ENCODE peak calls at places on chromosomes 16 and 17, in eight cellular contexts. D is upper lobe of right lung, Y is Peyer's patch, L is testis, I is cardiac muscle cell, C is HepG2, F is left ventricle myocardium inferior, M is GM12865. G is an unnamed sample.

GRCh38 chr17:28170771-28171170 is 128.3 kb downstream of the NLK start:
- DNase-seq in D (no peak), Y (no peak), L (no peak), I (no peak), C (no peak), F (no peak), M (no peak), G (no peak)

GRCh38 chr16:66741131-66741900 is 10.1 kb downstream of the DYNC1LI2 start:
- DNase-seq in D (peak; percentile 83), Y (peak; percentile 75), L (peak; percentile 91), I (no peak), C (peak; percentile 20), F (peak; percentile 88), M (no peak), G (peak; percentile 57)

GRCh38 chr16:52805559-52806168 is 247.0 kb downstream of the CHD9NB start:
- DNase-seq in D (no peak), Y (no peak), L (no peak), I (no peak), C (no peak), F (no peak), M (no peak), G (no peak)

GRCh38 chr17:80811181-80812105 is 180.2 kb upstream of the CHMP6 start:
- DNase-seq in D (peak; percentile 36), Y (peak; percentile 31), L (no peak), I (no peak), C (no peak), F (no peak), M (no peak), G (no peak)

GRCh38 chr17:53353919-53354351 is 468.8 kb upstream of the KIF2B start:
- DNase-seq in D (no peak), Y (no peak), L (no peak), I (no peak), C (no peak), F (no peak), M (no peak), G (no peak)

GRCh38 chr16:79915264-79916160 is 315.0 kb upstream of the MAF start:
- DNase-seq in D (no peak), Y (no peak), L (no peak), I (no peak), C (no peak), F (no peak), M (no peak), G (no peak)

GRCh38 chr17:79840204-79840988 is 1.2 kb upstream of the CBX4 start:
- DNase-seq in D (peak; percentile 85), Y (peak; percentile 71), L (peak; percentile 73), I (peak; percentile 44), C (no peak), F (peak; percentile 80), M (peak; percentile 14), G (no peak)

GRCh38 chr17:34626141-34626681 is 46.8 kb downstream of the TMEM132E start:
- DNase-seq in D (no peak), Y (no peak), L (peak; percentile 41), I (no peak), C (no peak), F (no peak), M (no peak), G (no peak)

GRCh38 chr17:75090871-75091854 is 3.4 kb downstream of the SLC16A5 start:
- DNase-seq in D (no peak), Y (peak; percentile 89), L (no peak), I (no peak), C (peak; percentile 78), F (no peak), M (no peak), G (no peak)

GRCh38 chr17:19338031-19338990 is 24.2 kb downstream of the B9D1 start:
- DNase-seq in D (peak; percentile 84), Y (peak; percentile 66), L (peak; percentile 50), I (peak; percentile 61), C (peak; percentile 97), F (peak; percentile 63), M (peak; percentile 81), G (no peak)

GRCh38 chr16:57536306-57537193 is at the start of gene CCDC102A:
- DNase-seq in D (no peak), Y (no peak), L (peak; percentile 31), I (peak; percentile 64), C (no peak), F (peak; percentile 40), M (peak; percentile 66), G (no peak)

GRCh38 chr16:21698169-21699032 is 34.6 kb downstream of the OTOA start:
- DNase-seq in D (no peak), Y (no peak), L (no peak), I (no peak), C (no peak), F (no peak), M (no peak), G (no peak)

GRCh38 chr16:85650864-85651811 is 37.6 kb downstream of the GINS2 start:
- DNase-seq in D (no peak), Y (no peak), L (no peak), I (no peak), C (no peak), F (peak; percentile 47), M (no peak), G (no peak)

GRCh38 chr17:8004899-8005298 is 2.5 kb downstream of the GUCY2D start:
- DNase-seq in D (peak; percentile 59), Y (no peak), L (no peak), I (no peak), C (no peak), F (no peak), M (no peak), G (no peak)

DNA sequence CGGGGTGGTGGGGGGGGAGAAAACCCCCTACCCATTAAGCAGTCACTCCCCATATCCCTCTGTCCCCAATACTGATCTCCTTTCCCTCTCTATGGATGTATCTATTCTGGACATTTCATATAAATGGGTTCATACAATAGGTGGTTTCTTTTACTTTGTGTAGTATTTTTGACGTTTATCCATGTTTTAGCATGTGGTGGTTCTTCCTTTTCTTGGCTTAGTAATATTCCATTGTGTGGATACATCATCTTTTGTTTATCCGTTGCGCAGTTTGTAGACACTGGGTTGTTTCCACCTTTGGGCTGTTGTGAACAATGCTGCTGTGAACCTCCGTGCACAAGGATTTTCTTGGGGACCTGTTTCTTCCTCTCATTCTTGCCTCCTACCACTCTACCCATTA is 12.6 kb downstream of the LDHD start:
- DNase-seq in D (no peak), Y (no peak), L (no peak), I (no peak), C (no peak), F (no peak), M (no peak), G (no peak)
- H3K4me3 ChIP-seq in D (no peak overlapping the region), Y (no peak overlapping the region), L (no peak overlapping the region), I (no peak overlapping the region), C (no peak overlapping the region), F (no peak overlapping the region), M (no peak overlapping the region), G (no peak overlapping the region)

GRCh38 chr16:49179714-49180330 is 101.8 kb downstream of the CBLN1 start:
- DNase-seq in D (no peak), Y (peak; percentile 68), L (no peak), I (no peak), C (no peak), F (no peak), M (no peak), G (no peak)

GRCh38 chr16:49181812-49182211 is 99.8 kb downstream of the CBLN1 start:
- DNase-seq in D (no peak), Y (no peak), L (no peak), I (no peak), C (no peak), F (no peak), M (no peak), G (no peak)

GRCh38 chr16:49189286-49189685 is 92.4 kb downstream of the CBLN1 start:
- DNase-seq in D (no peak), Y (no peak), L (no peak), I (no peak), C (no peak), F (no peak), M (no peak), G (no peak)

GRCh38 chr16:49183911-49184310 is 97.7 kb downstream of the CBLN1 start:
- DNase-seq in D (no peak), Y (peak; percentile 55), L (peak; percentile 38), I (peak; percentile 62), C (peak; percentile 20), F (no peak), M (peak; percentile 20), G (no peak)
- TF ChIP-seq CTCF in D (no peak), Y (peak; percentile 52), L (no peak), I (no peak), C (peak; percentile 74), F (peak; percentile 61), M (peak; percentile 55), G (peak; percentile 28)

GRCh38 chr16:15951852-15952251 is 2.4 kb downstream of the ABCC1 start:
- DNase-seq in D (no peak), Y (no peak), L (peak; percentile 70), I (no peak), C (peak; percentile 44), F (no peak), M (no peak), G (no peak)
- H3K4me3 ChIP-seq in D (no peak overlapping the region), Y (no peak overlapping the region), L (no peak overlapping the region), I (no peak overlapping the region), C (peak overlapping the region; percentile 2), F (no peak overlapping the region), M (no peak overlapping the region), G (no peak overlapping the region)

GRCh38 chr16:89700649-89701424 is 668 bp downstream of the SPATA2L start:
- DNase-seq in D (peak; percentile 85), Y (peak; percentile 88), L (peak; percentile 59), I (peak; percentile 74), C (peak; percentile 60), F (no peak), M (peak; percentile 70), G (no peak)

GRCh38 chr16:89700100-89700648 is 1.3 kb downstream of the SPATA2L start:
- DNase-seq in D (peak; percentile 100), Y (peak; percentile 100), L (peak; percentile 100), I (peak; percentile 100), C (peak; percentile 99), F (peak; percentile 98), M (peak; percentile 99), G (peak; percentile 68)

GRCh38 chr16:89704281-89704680 is 2.8 kb upstream of the SPATA2L start:
- DNase-seq in D (no peak), Y (no peak), L (no peak), I (no peak), C (no peak), F (no peak), M (peak; percentile 9), G (no peak)

GRCh38 chr16:89705006-89705405 is 3.5 kb upstream of the SPATA2L start:
- DNase-seq in D (no peak), Y (no peak), L (no peak), I (no peak), C (no peak), F (no peak), M (no peak), G (no peak)

DNA sequence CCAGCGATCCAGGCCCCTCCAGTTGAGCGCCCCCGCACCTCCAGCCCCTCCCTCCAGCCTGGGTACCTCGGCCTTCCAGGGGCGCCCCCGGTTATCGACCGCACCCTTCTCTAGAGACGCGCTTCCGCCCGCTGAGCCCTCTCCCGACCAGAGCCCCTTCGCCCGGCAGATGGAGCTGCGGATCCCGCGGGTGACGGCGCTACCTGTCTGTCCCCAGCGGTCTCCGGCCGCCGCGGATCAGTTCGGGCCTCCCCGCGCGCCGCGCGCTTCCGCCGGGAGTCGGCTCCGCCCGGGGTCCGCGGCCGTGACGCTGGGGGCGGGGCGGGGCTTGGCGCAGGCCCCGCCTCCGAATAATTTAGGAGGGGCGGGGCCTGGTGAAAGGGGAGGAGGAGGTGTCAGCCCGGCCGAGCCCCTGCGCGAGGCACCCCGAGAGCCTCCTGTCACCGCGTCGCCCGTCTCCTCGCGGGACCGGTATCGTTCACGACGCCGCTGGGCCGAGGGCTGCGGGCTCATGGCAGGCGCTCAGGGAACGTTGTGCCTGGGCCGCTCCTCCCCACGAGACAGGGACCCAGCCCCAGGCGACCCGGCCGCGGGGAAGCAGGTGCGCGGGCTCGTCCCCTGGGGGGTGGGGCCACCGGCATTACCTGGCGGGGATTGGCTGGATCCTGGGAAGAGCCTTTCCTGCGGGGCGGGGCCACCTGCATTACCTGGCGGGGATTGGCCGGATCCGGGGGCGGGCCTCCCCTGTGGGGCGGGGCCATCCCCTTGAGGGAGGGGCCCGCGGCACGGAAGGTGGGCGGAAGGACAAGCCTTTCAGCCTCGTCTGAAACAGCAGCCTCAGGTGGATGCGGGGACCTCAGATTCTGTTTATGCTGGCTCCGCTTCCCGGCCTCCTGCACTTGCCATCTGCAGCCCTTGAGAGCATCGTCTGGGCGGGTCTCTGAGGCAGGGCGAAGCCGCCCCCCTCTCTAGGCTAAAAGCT is at the start of gene SPATA2L:
- DNase-seq in D (peak; percentile 98), Y (peak; percentile 99), L (peak; percentile 94), I (peak; percentile 97), C (peak; percentile 96), F (peak; percentile 87), M (peak; percentile 98), G (no peak)
- TF ChIP-seq CTCF in D (no peak), Y (peak; percentile 51), L (no peak), I (no peak), C (peak; percentile 65), F (peak; percentile 36), M (peak; percentile 32), G (peak; percentile 34)